ENCODE peak calls at places on chromosomes 6 and 20, in six cellular contexts. One of them, this sample, is unnamed.
A peak's percentile ranks its signal among the peaks of the same experiment; 100 is the strongest.

GRCh38 chr6:52718535-52718934 is 44.7 kb downstream of the GSTA2 start:
- DNase-seq in left ventricle myocardium superior: no peak
- DNase-seq in adipocyte: peak; percentile 43
- DNase-seq in progenitor cell of endocrine pancreas: no peak
- DNase-seq in H9: no peak
- DNase-seq in ACHN: no peak
- DNase-seq in this sample: no peak

GRCh38 chr6:50905297-50905696 is 86.6 kb downstream of the TFAP2B start:
- DNase-seq in progenitor cell of endocrine pancreas: no peak
- DNase-seq in adipocyte: no peak
- DNase-seq in left ventricle myocardium superior: no peak
- DNase-seq in ACHN: no peak
- DNase-seq in H9: no peak
- DNase-seq in this sample: no peak

GRCh38 chr20:10090588-10091166 is 55.9 kb downstream of the ANKEF1 start:
- DNase-seq in H9: peak; percentile 55
- DNase-seq in adipocyte: peak; percentile 89
- DNase-seq in ACHN: peak; percentile 42
- DNase-seq in progenitor cell of endocrine pancreas: no peak
- DNase-seq in left ventricle myocardium superior: peak; percentile 30
- DNase-seq in this sample: no peak

GRCh38 chr6:14876778-14877613 is 368.9 kb upstream of the JARID2 start:
- DNase-seq in adipocyte: peak; percentile 55
- DNase-seq in H9: no peak
- DNase-seq in left ventricle myocardium superior: no peak
- DNase-seq in progenitor cell of endocrine pancreas: no peak
- DNase-seq in ACHN: no peak
- DNase-seq in this sample: peak; percentile 79

GRCh38 chr6:89111933-89112332 is 5.9 kb downstream of the SRSF12 start:
- DNase-seq in progenitor cell of endocrine pancreas: no peak
- DNase-seq in left ventricle myocardium superior: no peak
- DNase-seq in ACHN: no peak
- DNase-seq in adipocyte: no peak
- DNase-seq in H9: no peak
- DNase-seq in this sample: no peak

GRCh38 chr6:143337201-143337949 is 113.1 kb downstream of the ADAT2 start:
- DNase-seq in adipocyte: no peak
- DNase-seq in left ventricle myocardium superior: peak; percentile 57
- DNase-seq in progenitor cell of endocrine pancreas: peak; percentile 33
- DNase-seq in H9: peak; percentile 90
- DNase-seq in ACHN: peak; percentile 7
- DNase-seq in this sample: no peak

GRCh38 chr20:39268566-39268965 is 306.4 kb downstream of the DHX35 start:
- DNase-seq in progenitor cell of endocrine pancreas: no peak
- DNase-seq in left ventricle myocardium superior: no peak
- DNase-seq in H9: no peak
- DNase-seq in ACHN: no peak
- DNase-seq in adipocyte: no peak
- DNase-seq in this sample: no peak

GRCh38 chr20:50628326-50628725 is 63.0 kb downstream of the RIPOR3 start:
- DNase-seq in progenitor cell of endocrine pancreas: no peak
- DNase-seq in adipocyte: no peak
- DNase-seq in left ventricle myocardium superior: no peak
- DNase-seq in ACHN: no peak
- DNase-seq in H9: no peak
- DNase-seq in this sample: no peak

GRCh38 chr6:136696238-136696637 is 96.0 kb downstream of the MAP3K5 start:
- DNase-seq in progenitor cell of endocrine pancreas: no peak
- DNase-seq in left ventricle myocardium superior: no peak
- DNase-seq in adipocyte: peak; percentile 68
- DNase-seq in H9: no peak
- DNase-seq in ACHN: no peak
- DNase-seq in this sample: no peak

GRCh38 chr6:1904898-1905297 is 295.2 kb downstream of the FOXC1 start:
- DNase-seq in ACHN: no peak
- DNase-seq in left ventricle myocardium superior: no peak
- DNase-seq in H9: no peak
- DNase-seq in progenitor cell of endocrine pancreas: no peak
- DNase-seq in adipocyte: no peak
- DNase-seq in this sample: no peak

GRCh38 chr20:59820204-59821041 is 113.0 kb downstream of the SYCP2 start:
- DNase-seq in ACHN: no peak
- DNase-seq in adipocyte: no peak
- DNase-seq in H9: peak; percentile 11
- DNase-seq in progenitor cell of endocrine pancreas: no peak
- DNase-seq in left ventricle myocardium superior: peak; percentile 84
- DNase-seq in this sample: no peak

GRCh38 chr6:14676084-14676483 is 558.5 kb downstream of the CD83 start:
- DNase-seq in left ventricle myocardium superior: no peak
- DNase-seq in adipocyte: peak; percentile 34
- DNase-seq in progenitor cell of endocrine pancreas: no peak
- DNase-seq in H9: no peak
- DNase-seq in ACHN: no peak
- DNase-seq in this sample: no peak

GRCh38 chr6:149964243-149965190 is 774 bp downstream of the ULBP1 start:
- DNase-seq in ACHN: no peak
- DNase-seq in progenitor cell of endocrine pancreas: no peak
- DNase-seq in H9: peak; percentile 50
- DNase-seq in adipocyte: peak; percentile 34
- DNase-seq in left ventricle myocardium superior: no peak
- DNase-seq in this sample: no peak

GRCh38 chr6:125201961-125202729 is 48.6 kb downstream of the TPD52L1 start:
- DNase-seq in ACHN: peak; percentile 89
- DNase-seq in left ventricle myocardium superior: peak; percentile 59
- DNase-seq in progenitor cell of endocrine pancreas: no peak
- DNase-seq in H9: no peak
- DNase-seq in adipocyte: peak; percentile 93
- DNase-seq in this sample: peak; percentile 88

GRCh38 chr6:108020438-108021116 is 54.0 kb downstream of the OSTM1 start:
- DNase-seq in adipocyte: no peak
- DNase-seq in left ventricle myocardium superior: no peak
- DNase-seq in ACHN: no peak
- DNase-seq in progenitor cell of endocrine pancreas: no peak
- DNase-seq in H9: no peak
- DNase-seq in this sample: no peak

GRCh38 chr6:144989319-144990099 is 704.4 kb downstream of the UTRN start:
- DNase-seq in progenitor cell of endocrine pancreas: no peak
- DNase-seq in adipocyte: no peak
- DNase-seq in ACHN: no peak
- DNase-seq in left ventricle myocardium superior: no peak
- DNase-seq in H9: no peak
- DNase-seq in this sample: no peak

GRCh38 chr20:62318411-62319345 is 15.9 kb downstream of the ADRM1 start:
- DNase-seq in left ventricle myocardium superior: no peak
- DNase-seq in H9: no peak
- DNase-seq in adipocyte: no peak
- DNase-seq in ACHN: no peak
- DNase-seq in progenitor cell of endocrine pancreas: no peak
- DNase-seq in this sample: no peak

GRCh38 chr6:49233483-49233882 is 229.6 kb downstream of the MMUT start:
- DNase-seq in adipocyte: no peak
- DNase-seq in progenitor cell of endocrine pancreas: no peak
- DNase-seq in left ventricle myocardium superior: no peak
- DNase-seq in H9: no peak
- DNase-seq in ACHN: no peak
- DNase-seq in this sample: no peak

GRCh38 chr20:34242879-34243278 is 1.7 kb downstream of the ASIP start:
- DNase-seq in left ventricle myocardium superior: no peak
- DNase-seq in progenitor cell of endocrine pancreas: no peak
- DNase-seq in ACHN: no peak
- DNase-seq in H9: no peak
- DNase-seq in adipocyte: no peak
- DNase-seq in this sample: no peak

GRCh38 chr6:169868458-169868857 is 117.0 kb downstream of the ERMARD start:
- DNase-seq in progenitor cell of endocrine pancreas: no peak
- DNase-seq in H9: no peak
- DNase-seq in ACHN: no peak
- DNase-seq in left ventricle myocardium superior: peak; percentile 65
- DNase-seq in adipocyte: no peak
- DNase-seq in this sample: no peak

GRCh38 chr20:43458422-43458924 is 777 bp downstream of the SRSF6 start:
- DNase-seq in H9: peak; percentile 51
- DNase-seq in ACHN: peak; percentile 22
- DNase-seq in adipocyte: peak; percentile 50
- DNase-seq in left ventricle myocardium superior: no peak
- DNase-seq in progenitor cell of endocrine pancreas: no peak
- DNase-seq in this sample: no peak